ENCODE peak calls at places on chromosomes 6 and 20, in ten cellular contexts. X, C, Z, F, I, Q, T, K, V and J are unnamed samples.
A peak's percentile ranks its signal among the peaks of the same experiment; 100 is the strongest.

GRCh38 chr6:133079901-133080300 is 161.3 kb upstream of the EYA4 start:
- DNase-seq in X (no peak), C (no peak), Z (no peak), F (no peak), I (no peak), Q (no peak), T (no peak), K (no peak), V (no peak), J (no peak)

GRCh38 chr6:3453410-3453809 is 3.4 kb downstream of the SLC22A23 start:
- DNase-seq in X (no peak), C (no peak), Z (no peak), F (no peak), I (no peak), Q (no peak), T (no peak), K (no peak), V (no peak), J (peak; percentile 31)

GRCh38 chr6:14216931-14217684 is 99.5 kb downstream of the CD83 start:
- DNase-seq in X (no peak), C (peak; percentile 98), Z (no peak), F (no peak), I (no peak), Q (no peak), T (no peak), K (no peak), V (no peak), J (no peak)

GRCh38 chr20:50273601-50274491 is 83.2 kb downstream of the CEBPB start:
- DNase-seq in X (no peak), C (no peak), Z (peak; percentile 69), F (no peak), I (no peak), Q (no peak), T (no peak), K (peak; percentile 72), V (no peak), J (no peak)

GRCh38 chr6:53544050-53544499 is 826 bp downstream of the GCLC start:
- DNase-seq in X (no peak), C (peak; percentile 27), Z (peak; percentile 67), F (no peak), I (no peak), Q (no peak), T (no peak), K (no peak), V (no peak), J (no peak)

GRCh38 chr6:108606130-108606797 is 45.5 kb downstream of the FOXO3 start:
- DNase-seq in X (no peak), C (no peak), Z (no peak), F (no peak), I (no peak), Q (no peak), T (no peak), K (no peak), V (peak; percentile 18), J (no peak)

GRCh38 chr6:150159757-150160156 is 16.9 kb downstream of the PPP1R14C start:
- DNase-seq in X (no peak), C (no peak), Z (no peak), F (no peak), I (no peak), Q (no peak), T (no peak), K (no peak), V (no peak), J (no peak)

GRCh38 chr6:43455034-43455747 is at the start of gene DLK2:
- DNase-seq in X (peak; percentile 58), C (no peak), Z (no peak), F (no peak), I (peak; percentile 28), Q (no peak), T (peak; percentile 17), K (no peak), V (no peak), J (peak; percentile 65)

DNA sequence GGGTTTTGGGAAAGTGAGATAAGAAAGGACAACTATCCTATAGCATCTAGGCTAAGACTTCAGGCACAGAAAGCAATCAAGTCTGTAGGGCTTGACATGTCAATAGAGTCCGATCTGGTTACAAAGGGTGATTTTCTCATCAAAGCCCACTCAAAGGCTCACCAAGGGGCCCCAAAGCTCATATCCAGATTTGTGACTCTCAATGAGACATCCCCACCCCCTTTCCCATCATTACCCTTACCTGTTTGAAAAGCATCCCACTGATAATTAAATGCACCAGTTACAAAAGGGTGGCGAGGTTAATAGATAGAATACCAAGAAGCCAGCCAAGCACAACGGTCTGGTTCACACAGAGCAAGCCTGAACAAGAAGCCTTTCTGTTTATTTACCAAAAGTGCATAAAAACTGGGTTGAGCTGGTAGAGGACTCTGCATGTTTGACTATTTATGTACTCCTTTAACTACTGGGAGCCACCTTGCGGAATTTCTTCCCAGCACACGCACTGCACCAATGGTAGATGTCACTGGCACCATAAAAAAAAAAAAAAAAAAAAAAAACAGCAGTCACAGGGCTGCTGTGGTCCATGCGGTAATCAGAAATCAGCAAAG is 6.1 kb downstream of the JAG1 start:
- DNase-seq in X (no peak), C (no peak), Z (no peak), F (no peak), I (no peak), Q (no peak), T (no peak), K (no peak), V (no peak), J (no peak)
- H3K4me3 ChIP-seq in X (no peak overlapping the region), C (no peak overlapping the region), Z (peak overlapping the region; percentile 90), F (no peak overlapping the region), I (no peak overlapping the region), Q (peak overlapping the region; percentile 27), T (no peak overlapping the region), K (peak overlapping the region; percentile 18), V (no peak overlapping the region), J (no peak overlapping the region)

GRCh38 chr6:157762636-157763035 is 60.4 kb upstream of the SNX9 start:
- DNase-seq in X (no peak), C (no peak), Z (no peak), F (no peak), I (no peak), Q (no peak), T (no peak), K (no peak), V (peak; percentile 21), J (no peak)

GRCh38 chr6:157763129-157763893 is 59.7 kb upstream of the SNX9 start:
- DNase-seq in X (peak; percentile 65), C (peak; percentile 65), Z (no peak), F (no peak), I (peak; percentile 34), Q (peak; percentile 93), T (peak; percentile 41), K (no peak), V (peak; percentile 67), J (peak; percentile 43)

GRCh38 chr6:157761926-157762325 is 61.1 kb upstream of the SNX9 start:
- DNase-seq in X (no peak), C (no peak), Z (no peak), F (no peak), I (no peak), Q (no peak), T (no peak), K (no peak), V (no peak), J (no peak)

GRCh38 chr6:157763894-157764345 is 59.1 kb upstream of the SNX9 start:
- DNase-seq in X (no peak), C (no peak), Z (no peak), F (no peak), I (no peak), Q (no peak), T (peak; percentile 42), K (no peak), V (no peak), J (peak; percentile 83)

DNA sequence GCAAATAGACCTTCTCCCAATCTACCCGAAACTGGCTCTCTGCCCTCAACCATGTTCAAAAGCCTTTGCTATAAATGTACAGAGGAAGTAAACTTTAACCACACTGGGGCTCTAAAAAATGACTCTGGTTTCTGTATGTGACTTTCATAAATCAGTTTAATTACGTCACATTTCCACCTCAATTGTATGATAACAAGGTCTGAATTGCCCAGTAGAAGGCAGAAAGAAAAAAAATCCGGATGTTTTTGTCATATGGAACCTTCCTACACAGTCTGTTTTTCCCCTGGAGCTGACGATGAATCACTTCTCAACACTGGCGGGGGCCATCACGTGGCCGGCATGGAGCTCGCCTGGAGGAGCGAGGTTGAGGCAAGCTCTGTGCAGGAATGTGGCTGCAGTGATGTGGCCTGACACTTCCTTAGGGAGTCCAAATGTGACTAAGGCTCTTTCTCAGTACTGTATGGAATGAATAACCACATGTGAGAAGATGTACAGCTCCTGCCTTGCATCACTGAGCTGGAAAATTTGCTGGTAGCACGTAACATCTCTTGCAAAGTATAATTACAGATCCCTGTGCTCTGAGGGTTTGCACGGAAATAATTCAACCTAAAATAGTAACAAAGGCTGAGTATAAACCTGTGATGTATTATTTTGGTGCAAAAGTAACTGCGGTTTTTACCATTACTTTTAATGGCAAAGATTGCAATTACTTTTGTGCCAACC is 58.5 kb upstream of the SNX9 start:
- DNase-seq in X (no peak), C (peak; percentile 100), Z (peak; percentile 94), F (peak; percentile 57), I (peak; percentile 85), Q (peak; percentile 80), T (peak; percentile 89), K (peak; percentile 86), V (peak; percentile 100), J (peak; percentile 91)
- H3K4me3 ChIP-seq in X (no peak overlapping the region), C (no peak overlapping the region), Z (no peak overlapping the region), F (peak overlapping the region; percentile 10), I (peak overlapping the region; percentile 81), Q (peak overlapping the region; percentile 12), T (peak overlapping the region; percentile 27), K (no peak overlapping the region), V (no peak overlapping the region), J (peak overlapping the region; percentile 54)

GRCh38 chr6:1229808-1230207 is 82.1 kb upstream of the FOXQ1 start:
- DNase-seq in X (no peak), C (no peak), Z (no peak), F (no peak), I (no peak), Q (no peak), T (no peak), K (no peak), V (no peak), J (no peak)
- H3K4me3 ChIP-seq in X (no peak overlapping the region), C (no peak overlapping the region), Z (no peak overlapping the region), F (no peak overlapping the region), I (no peak overlapping the region), Q (no peak overlapping the region), T (no peak overlapping the region), K (no peak overlapping the region), V (no peak overlapping the region), J (no peak overlapping the region)

GRCh38 chr6:5763407-5763806 is 243.3 kb downstream of the NRN1 start:
- DNase-seq in X (no peak), C (peak; percentile 31), Z (no peak), F (no peak), I (no peak), Q (no peak), T (no peak), K (no peak), V (no peak), J (no peak)

GRCh38 chr6:5759571-5759970 is 247.2 kb downstream of the NRN1 start:
- DNase-seq in X (no peak), C (no peak), Z (no peak), F (no peak), I (no peak), Q (no peak), T (no peak), K (no peak), V (no peak), J (no peak)

GRCh38 chr6:5762561-5762968 is 244.2 kb downstream of the NRN1 start:
- DNase-seq in X (no peak), C (no peak), Z (peak; percentile 87), F (no peak), I (no peak), Q (no peak), T (no peak), K (no peak), V (no peak), J (no peak)

GRCh38 chr6:5763871-5764270 is 242.9 kb downstream of the NRN1 start:
- DNase-seq in X (no peak), C (peak; percentile 8), Z (no peak), F (no peak), I (no peak), Q (no peak), T (no peak), K (no peak), V (no peak), J (peak; percentile 76)

GRCh38 chr6:5761370-5761769 is 245.4 kb downstream of the NRN1 start:
- DNase-seq in X (no peak), C (no peak), Z (peak; percentile 80), F (no peak), I (no peak), Q (no peak), T (no peak), K (no peak), V (no peak), J (no peak)
- H3K4me3 ChIP-seq in X (no peak overlapping the region), C (no peak overlapping the region), Z (no peak overlapping the region), F (no peak overlapping the region), I (no peak overlapping the region), Q (no peak overlapping the region), T (no peak overlapping the region), K (no peak overlapping the region), V (no peak overlapping the region), J (no peak overlapping the region)